ENCODE peak calls at places on chromosome X, in four cellular contexts. One of them, this sample, is unnamed.

GRCh38 chrX:41300758-41301437 is 33.1 kb upstream of the DDX3X start:
- DNase-seq in activated CD4-positive, alpha-beta T cell treated with anti-CD3 and anti-CD28 coated beads for 4 hours: no peak
- DNase-seq in HS-5: no peak
- DNase-seq in B cell: no peak
- DNase-seq in this sample: no peak

GRCh38 chrX:18010251-18010650 is 149.2 kb upstream of the RAI2 start:
- DNase-seq in B cell: no peak
- DNase-seq in HS-5: no peak
- DNase-seq in activated CD4-positive, alpha-beta T cell treated with anti-CD3 and anti-CD28 coated beads for 4 hours: no peak
- DNase-seq in this sample: no peak

GRCh38 chrX:136794080-136794479 is 13.3 kb upstream of the ARHGEF6 start:
- DNase-seq in activated CD4-positive, alpha-beta T cell treated with anti-CD3 and anti-CD28 coated beads for 4 hours: no peak
- DNase-seq in B cell: no peak
- DNase-seq in HS-5: no peak
- DNase-seq in this sample: no peak

GRCh38 chrX:47177079-47177478 is 16.6 kb upstream of the UBA1 start:
- DNase-seq in HS-5: no peak
- DNase-seq in activated CD4-positive, alpha-beta T cell treated with anti-CD3 and anti-CD28 coated beads for 4 hours: no peak
- DNase-seq in B cell: no peak
- DNase-seq in this sample: no peak

GRCh38 chrX:129719931-129720520 is 18.8 kb upstream of the XPNPEP2 start:
- DNase-seq in activated CD4-positive, alpha-beta T cell treated with anti-CD3 and anti-CD28 coated beads for 4 hours: no peak
- DNase-seq in B cell: no peak
- DNase-seq in HS-5: no peak
- DNase-seq in this sample: no peak

GRCh38 chrX:67604979-67605703 is 61.3 kb downstream of the AR start:
- DNase-seq in activated CD4-positive, alpha-beta T cell treated with anti-CD3 and anti-CD28 coated beads for 4 hours: no peak
- DNase-seq in HS-5: peak; percentile 66
- DNase-seq in B cell: no peak
- DNase-seq in this sample: no peak

GRCh38 chrX:93420635-93421034 is 252.7 kb downstream of the NAP1L3 start:
- DNase-seq in activated CD4-positive, alpha-beta T cell treated with anti-CD3 and anti-CD28 coated beads for 4 hours: no peak
- DNase-seq in B cell: no peak
- DNase-seq in HS-5: no peak
- DNase-seq in this sample: no peak

GRCh38 chrX:107673401-107673800 is 45.1 kb downstream of the PRPS1 start:
- DNase-seq in HS-5: no peak
- DNase-seq in B cell: no peak
- DNase-seq in activated CD4-positive, alpha-beta T cell treated with anti-CD3 and anti-CD28 coated beads for 4 hours: no peak
- DNase-seq in this sample: no peak

GRCh38 chrX:124086411-124086810 is 124.9 kb downstream of the STAG2 start:
- DNase-seq in HS-5: no peak
- DNase-seq in activated CD4-positive, alpha-beta T cell treated with anti-CD3 and anti-CD28 coated beads for 4 hours: peak; percentile 27
- DNase-seq in B cell: no peak
- DNase-seq in this sample: no peak

GRCh38 chrX:123830309-123830708 is 29.5 kb upstream of the XIAP start:
- DNase-seq in HS-5: no peak
- DNase-seq in B cell: peak; percentile 56
- DNase-seq in activated CD4-positive, alpha-beta T cell treated with anti-CD3 and anti-CD28 coated beads for 4 hours: no peak
- DNase-seq in this sample: no peak

This sample was measured in NCI-H460.